ENCODE peak calls at places on chromosomes 2 and 18, in seven cellular contexts. D is tibial nerve, O is AG04450, E is epithelial cell of proximal tubule, N is kidney epithelial cell, F is keratinocyte, J is right lobe of liver. R is an unnamed sample.

GRCh38 chr2:45103351-45104145 is 94.3 kb upstream of the SIX2 start:
- DNase-seq in D (no peak), N (no peak), J (no peak), F (no peak), E (no peak), O (no peak), R (no peak)

GRCh38 chr2:23381084-23381483 is 3.9 kb upstream of the KLHL29 start:
- DNase-seq in E (peak), F (peak), O (no peak), J (peak), N (peak), D (no peak), R (peak)

GRCh38 chr18:63890950-63891304 is 3.4 kb downstream of the SERPINB2 start:
- DNase-seq in F (no peak), O (no peak), J (no peak), D (no peak), E (no peak), N (no peak), R (no peak)

GRCh38 chr2:142321706-142322280 is 191.0 kb upstream of the LRP1B start:
- DNase-seq in E (no peak), J (no peak), F (no peak), N (no peak), O (no peak), D (no peak), R (no peak)

GRCh38 chr2:68913359-68913758 is 39.3 kb downstream of the GKN2 start:
- DNase-seq in D (no peak), E (no peak), F (no peak), N (no peak), O (no peak), J (no peak), R (no peak)

GRCh38 chr2:100577777-100578176 is 15.0 kb downstream of the PDCL3 start:
- DNase-seq in E (no peak), O (no peak), D (no peak), N (no peak), J (no peak), F (peak), R (no peak)

GRCh38 chr2:230564805-230565779 is 147.6 kb upstream of the CAB39 start:
- DNase-seq in O (peak), E (no peak), D (no peak), J (no peak), N (peak), F (no peak), R (no peak)

GRCh38 chr2:143936758-143937562 is 583.0 kb downstream of the ZEB2 start:
- DNase-seq in D (no peak), J (peak), N (no peak), O (no peak), E (no peak), F (no peak), R (no peak)

GRCh38 chr2:79512442-79513401 is at the start of gene CTNNA2:
- DNase-seq in D (no peak), J (peak), E (no peak), N (no peak), F (no peak), O (no peak), R (peak)

GRCh38 chr18:24602156-24602555 is 141.7 kb downstream of the HRH4 start:
- DNase-seq in F (no peak), E (no peak), N (no peak), O (no peak), J (no peak), D (no peak), R (no peak)

GRCh38 chr18:22936515-22936914 is 3.4 kb downstream of the RBBP8 start:
- DNase-seq in D (no peak), J (no peak), N (no peak), F (no peak), O (no peak), E (no peak), R (no peak)

GRCh38 chr2:164903214-164903613 is 52.1 kb downstream of the SLC38A11 start:
- DNase-seq in N (no peak), E (no peak), O (peak), F (no peak), D (no peak), J (no peak), R (peak)

GRCh38 chr2:177147093-177147694 is 65.4 kb upstream of the HNRNPA3 start:
- DNase-seq in D (peak), O (no peak), N (no peak), E (no peak), J (no peak), F (no peak), R (peak)

GRCh38 chr2:196696423-196697073 is 57.0 kb downstream of the CCDC150 start:
- DNase-seq in O (no peak), J (no peak), D (peak), N (peak), F (peak), E (no peak), R (no peak)

GRCh38 chr2:158702740-158703139 is 92.4 kb upstream of the DAPL1 start:
- DNase-seq in J (no peak), D (no peak), E (no peak), N (no peak), F (no peak), O (no peak), R (no peak)

GRCh38 chr2:189164732-189165131 is 14.8 kb downstream of the COL5A2 start:
- DNase-seq in F (no peak), O (no peak), N (no peak), D (peak), E (no peak), J (peak), R (no peak)

GRCh38 chr2:68806511-68807109 is 64.6 kb downstream of the BMP10 start:
- DNase-seq in F (no peak), E (no peak), O (peak), D (no peak), J (peak), N (no peak), R (peak)

GRCh38 chr2:120902532-120903088 is 166.9 kb downstream of the GLI2 start:
- DNase-seq in E (no peak), N (no peak), O (no peak), D (no peak), F (no peak), J (no peak), R (no peak)

GRCh38 chr2:199833525-199833924 is 17.5 kb downstream of the FTCDNL1 start:
- DNase-seq in E (no peak), J (no peak), D (no peak), N (no peak), O (no peak), F (no peak), R (no peak)

GRCh38 chr2:170282851-170283250 is 104.9 kb downstream of the MYO3B start:
- DNase-seq in D (no peak), O (no peak), F (no peak), J (no peak), E (no peak), N (no peak), R (no peak)

GRCh38 chr2:158580760-158581159 is 124.0 kb downstream of the PKP4 start:
- DNase-seq in J (no peak), D (no peak), O (no peak), F (no peak), N (no peak), E (peak), R (no peak)

GRCh38 chr18:79746730-79747129 is 51.0 kb upstream of the KCNG2 start:
- DNase-seq in F (no peak), J (peak), E (no peak), N (no peak), O (no peak), D (no peak), R (no peak)

GRCh38 chr18:79748321-79749157 is 49.2 kb upstream of the KCNG2 start:
- DNase-seq in F (no peak), N (no peak), J (peak), O (no peak), E (no peak), D (no peak), R (no peak)

GRCh38 chr18:79747156-79747845 is 50.4 kb upstream of the KCNG2 start:
- DNase-seq in D (no peak), O (no peak), J (peak), F (no peak), N (no peak), E (no peak), R (no peak)

GRCh38 chr18:79750980-79751571 is 46.7 kb upstream of the KCNG2 start:
- DNase-seq in E (no peak), F (no peak), J (peak), D (no peak), O (no peak), N (no peak), R (no peak)

GRCh38 chr18:79749251-79750191 is 48.2 kb upstream of the KCNG2 start:
- DNase-seq in O (no peak), N (no peak), D (no peak), F (no peak), E (no peak), J (peak), R (no peak)
- H3K4me3 ChIP-seq in O (no peak), N (no peak), D (no peak), F (no peak), E (no peak), J (no peak), R (no peak)

GRCh38 chr2:118833716-118834439 is 13.6 kb downstream of the EN1 start:
- DNase-seq in J (no peak), N (no peak), F (no peak), D (no peak), E (no peak), O (no peak), R (no peak)

GRCh38 chr2:118834440-118834810 is 13.0 kb downstream of the EN1 start:
- DNase-seq in O (no peak), F (no peak), D (no peak), E (no peak), N (no peak), J (no peak), R (no peak)

GRCh38 chr2:118835739-118836410 is 11.6 kb downstream of the EN1 start:
- DNase-seq in F (no peak), D (no peak), J (no peak), N (no peak), O (no peak), E (no peak), R (no peak)

GRCh38 chr2:118836411-118836930 is 11.0 kb downstream of the EN1 start:
- DNase-seq in J (no peak), N (no peak), O (no peak), E (no peak), F (no peak), D (no peak), R (no peak)

GRCh38 chr2:118834901-118835738 is 12.3 kb downstream of the EN1 start:
- DNase-seq in J (no peak), E (no peak), O (no peak), N (no peak), D (no peak), F (no peak), R (no peak)
- H3K4me3 ChIP-seq in J (peak), E (peak), O (peak), N (no peak), D (peak), F (peak), R (peak)

GRCh38 chr2:179877601-179878364 is 16.4 kb upstream of the ZNF385B start:
- DNase-seq in E (no peak), O (no peak), J (no peak), F (no peak), N (no peak), D (no peak), R (no peak)
- H3K4me3 ChIP-seq in E (no peak), O (no peak), J (no peak), F (no peak), N (no peak), D (no peak), R (no peak)

GRCh38 chr2:174023591-174024523 is 58.7 kb upstream of the SP3 start:
- DNase-seq in E (no peak), N (peak), J (no peak), F (peak), D (peak), O (peak), R (peak)
- H3K4me3 ChIP-seq in E (no peak), N (no peak), J (no peak), F (no peak), D (no peak), O (no peak), R (no peak)

GRCh38 chr2:240906911-240907590 is 915 bp downstream of the CROCC2 start:
- DNase-seq in N (no peak), E (no peak), D (no peak), J (no peak), F (no peak), O (no peak), R (no peak)

GRCh38 chr2:240911641-240912265 is 5.6 kb downstream of the CROCC2 start:
- DNase-seq in O (no peak), F (no peak), N (no peak), J (no peak), E (no peak), D (no peak), R (no peak)

GRCh38 chr2:240906141-240906910 is at the start of gene CROCC2:
- DNase-seq in J (no peak), N (no peak), F (no peak), O (no peak), D (no peak), E (no peak), R (no peak)

GRCh38 chr2:240912878-240913809 is 7.0 kb downstream of the CROCC2 start:
- DNase-seq in F (no peak), N (no peak), O (no peak), E (no peak), J (no peak), D (no peak), R (no peak)

GRCh38 chr2:240909216-240909974 is 3.3 kb downstream of the CROCC2 start:
- DNase-seq in O (no peak), D (no peak), N (no peak), E (no peak), J (no peak), F (no peak), R (no peak)
- H3K4me3 ChIP-seq in O (no peak), D (no peak), N (no peak), E (no peak), J (no peak), F (no peak), R (no peak)

DNA sequence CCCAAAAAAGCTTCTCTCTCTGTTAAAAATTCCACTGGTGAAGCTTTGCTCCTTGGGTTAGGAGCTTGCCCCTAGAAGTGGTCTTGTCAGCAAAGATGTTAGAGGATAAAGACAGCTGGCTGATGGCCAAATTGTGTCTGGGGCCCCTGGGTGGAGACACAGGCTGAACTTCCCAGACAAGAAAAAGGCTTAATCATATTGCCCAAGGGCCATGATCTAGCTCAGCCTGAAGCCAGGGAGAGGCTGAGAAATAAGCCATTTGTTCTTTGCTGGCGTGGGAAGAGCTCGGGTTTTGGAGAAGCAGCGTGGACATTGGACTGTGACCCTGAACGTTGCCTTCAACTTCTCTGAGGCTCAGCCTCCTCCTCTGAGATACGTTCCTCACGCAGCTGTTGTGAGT is 153.0 kb downstream of the ZFP36L2 start:
- DNase-seq in N (no peak), E (no peak), F (peak), D (no peak), J (peak), O (no peak), R (no peak)
- H3K4me3 ChIP-seq in N (no peak), E (no peak), F (peak), D (no peak), J (no peak), O (no peak), R (no peak)

DNA sequence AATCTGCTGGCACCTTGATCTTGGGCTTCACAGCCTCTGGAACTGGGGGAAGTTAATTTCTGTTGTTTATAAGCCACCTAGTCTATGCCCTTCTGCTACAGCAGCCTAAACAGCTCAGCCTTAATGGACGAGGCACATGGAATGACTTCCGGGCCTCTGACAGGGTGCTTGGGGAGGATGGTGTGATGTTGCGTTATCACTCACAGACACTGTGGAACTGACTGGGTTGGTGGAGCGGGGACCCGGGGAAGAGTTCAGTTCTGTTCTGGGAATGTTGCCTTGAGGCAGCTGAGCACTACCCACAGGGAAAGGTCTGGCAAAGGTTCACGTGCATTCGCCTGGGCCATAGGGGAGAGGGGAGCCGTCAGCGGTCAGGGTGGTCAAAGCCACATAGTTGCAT is 36.1 kb downstream of the LRRFIP1 start:
- DNase-seq in J (no peak), E (no peak), N (no peak), O (no peak), D (no peak), F (no peak), R (no peak)
- H3K4me3 ChIP-seq in J (no peak), E (no peak), N (no peak), O (no peak), D (no peak), F (no peak), R (no peak)

GRCh38 chr2:74763962-74764428 is 69.9 kb upstream of the HK2 start:
- DNase-seq in N (no peak), E (no peak), F (no peak), D (no peak), O (no peak), J (no peak), R (no peak)
- H3K4me3 ChIP-seq in N (no peak), E (no peak), F (no peak), D (no peak), O (no peak), J (no peak), R (no peak)

DNA sequence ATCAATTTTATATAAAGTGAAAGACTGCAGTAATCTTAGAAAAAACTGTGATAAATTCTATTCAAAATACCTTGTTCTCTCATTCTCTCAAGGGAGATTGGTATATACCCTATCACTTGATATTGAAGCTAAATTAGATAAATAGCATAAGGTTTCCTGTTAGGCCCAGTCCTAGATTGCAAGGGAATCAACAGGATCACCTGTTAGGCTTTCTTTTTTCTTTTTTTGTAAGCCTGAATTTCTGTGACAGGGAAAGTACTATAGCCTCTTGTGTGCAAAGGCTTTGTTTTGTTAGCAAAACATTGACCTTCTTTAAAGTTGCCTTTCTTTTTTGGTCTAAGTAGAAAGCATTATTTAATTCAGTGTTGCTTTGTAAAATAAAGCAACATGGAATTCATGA is 100.0 kb downstream of the HAUS1 start:
- DNase-seq in D (no peak), N (no peak), O (no peak), F (no peak), J (no peak), E (no peak), R (no peak)
- H3K4me3 ChIP-seq in D (no peak), N (no peak), O (no peak), F (no peak), J (no peak), E (no peak), R (no peak)